ENCODE peak calls at places on chromosome 20, in five cellular contexts. J is kidney epithelial cell, C is lower lobe of right lung, P is kidney, Q is choroid plexus epithelial cell. M is an unnamed sample.

GRCh38 chr20:62734881-62735280 is 26.2 kb downstream of the NTSR1 start:
- DNase-seq in J (no peak), P (peak; percentile 68), C (peak; percentile 39), Q (no peak), M (no peak)

GRCh38 chr20:10790013-10790412 is 116.2 kb upstream of the JAG1 start:
- DNase-seq in J (no peak), C (no peak), Q (no peak), P (no peak), M (no peak)

GRCh38 chr20:59618131-59618530 is 13.8 kb downstream of the PHACTR3 start:
- DNase-seq in P (no peak), Q (no peak), C (no peak), J (no peak), M (no peak)

GRCh38 chr20:57309544-57310115 is 20.0 kb upstream of the SPO11 start:
- DNase-seq in P (no peak), C (no peak), Q (no peak), J (no peak), M (no peak)

GRCh38 chr20:63071541-63072181 is 64.9 kb upstream of the BHLHE23 start:
- DNase-seq in C (peak; percentile 40), J (no peak), Q (peak; percentile 22), P (peak; percentile 61), M (no peak)

GRCh38 chr20:21681219-21681931 is 24.1 kb upstream of the PAX1 start:
- DNase-seq in P (no peak), J (no peak), Q (no peak), C (no peak), M (no peak)

GRCh38 chr20:37385176-37385575 is 39.2 kb downstream of the SRC start:
- DNase-seq in C (no peak), P (peak; percentile 59), Q (no peak), J (no peak), M (no peak)

GRCh38 chr20:828987-829386 is 4.5 kb upstream of the FAM110A start:
- DNase-seq in Q (no peak), J (no peak), C (no peak), P (no peak), M (no peak)

GRCh38 chr20:15832512-15832911 is 740.7 kb downstream of the KIF16B start:
- DNase-seq in C (no peak), J (no peak), Q (no peak), P (no peak), M (no peak)

GRCh38 chr20:15837563-15837962 is 735.7 kb downstream of the KIF16B start:
- DNase-seq in P (no peak), C (no peak), J (no peak), Q (no peak), M (no peak)

GRCh38 chr20:15835811-15836210 is 737.4 kb downstream of the KIF16B start:
- DNase-seq in C (no peak), J (no peak), P (no peak), Q (no peak), M (no peak)

GRCh38 chr20:15836634-15837033 is 736.6 kb downstream of the KIF16B start:
- DNase-seq in P (no peak), Q (no peak), C (no peak), J (no peak), M (no peak)

GRCh38 chr20:15834857-15835256 is 738.4 kb downstream of the KIF16B start:
- DNase-seq in Q (no peak), P (no peak), J (no peak), C (no peak), M (no peak)
- TF ChIP-seq CTCF in Q (no peak), P (no peak), J (no peak), C (no peak), M (no peak)

DNA sequence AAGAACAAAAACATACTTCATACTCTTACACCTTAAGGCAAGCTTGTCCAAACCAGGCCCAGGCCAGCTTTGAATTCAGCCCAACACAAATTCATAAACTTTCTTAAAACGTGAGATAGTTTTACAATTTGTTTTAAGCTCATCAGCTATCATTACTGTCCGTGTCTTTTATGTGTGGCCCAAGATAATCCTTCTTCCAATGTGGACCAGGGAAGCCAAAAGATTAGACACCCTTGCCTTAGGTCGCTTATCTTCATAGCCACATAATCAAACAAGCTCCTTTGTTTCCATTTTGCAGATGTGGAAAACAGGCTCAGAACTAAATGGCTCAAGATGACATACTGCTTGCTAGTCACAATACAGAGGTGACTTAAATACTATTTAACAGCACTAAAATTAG is 6.0 kb downstream of the SALL4 start:
- DNase-seq in Q (no peak), P (no peak), J (no peak), C (no peak), M (no peak)
- TF ChIP-seq CTCF in Q (no peak), P (no peak), J (no peak), C (no peak), M (no peak)

GRCh38 chr20:55417797-55418196 is 587.5 kb downstream of the CBLN4 start:
- DNase-seq in Q (no peak), P (no peak), C (no peak), J (no peak), M (no peak)

GRCh38 chr20:55415567-55416142 is 589.7 kb downstream of the CBLN4 start:
- DNase-seq in C (no peak), J (no peak), P (no peak), Q (peak; percentile 11), M (no peak)
- TF ChIP-seq CTCF in C (no peak), J (peak; percentile 44), P (peak; percentile 39), Q (peak; percentile 29), M (no peak)

GRCh38 chr20:1894951-1895673 is at the start of gene SIRPA:
- DNase-seq in C (peak; percentile 58), Q (peak; percentile 63), J (no peak), P (peak; percentile 88), M (no peak)

GRCh38 chr20:1895674-1896496 is 678 bp downstream of the SIRPA start:
- DNase-seq in Q (no peak), J (no peak), P (no peak), C (peak; percentile 58), M (no peak)

GRCh38 chr20:1893721-1894470 is 1.3 kb upstream of the SIRPA start:
- DNase-seq in C (peak; percentile 86), Q (no peak), J (no peak), P (no peak), M (no peak)

GRCh38 chr20:1896859-1897258 is 1.7 kb downstream of the SIRPA start:
- DNase-seq in J (no peak), C (no peak), Q (no peak), P (no peak), M (no peak)

GRCh38 chr20:1894471-1894950 is 696 bp upstream of the SIRPA start:
- DNase-seq in Q (peak; percentile 61), C (no peak), J (no peak), P (peak; percentile 90), M (no peak)
- TF ChIP-seq CTCF in Q (no peak), C (no peak), J (no peak), P (no peak), M (no peak)

GRCh38 chr20:17884318-17885003 is 84.1 kb downstream of the SNX5 start:
- DNase-seq in J (no peak), Q (no peak), C (no peak), P (no peak), M (no peak)
- TF ChIP-seq CTCF in J (no peak), Q (no peak), C (no peak), P (no peak), M (no peak)

GRCh38 chr20:31572701-31573554 is 32.2 kb upstream of the ID1 start:
- DNase-seq in C (peak; percentile 95), J (peak; percentile 87), P (peak; percentile 99), Q (peak; percentile 99), M (peak; percentile 78)
- TF ChIP-seq CTCF in C (no peak), J (no peak), P (no peak), Q (no peak), M (no peak)

M was measured in natural killer cell.